ENCODE peak calls at places on chromosomes 4 and X, in nine cellular contexts. I, Y, V, E, G, Z, A, R and T are unnamed samples.

GRCh38 chr4:57131849-57132745 is 21.9 kb upstream of the IGFBP7 start:
- DNase-seq in I (no peak), Y (no peak), V (no peak), E (no peak), G (no peak), Z (no peak), A (peak), R (peak), T (no peak)

GRCh38 chr4:13523105-13523477 is 21.2 kb downstream of the NKX3-2 start:
- DNase-seq in I (no peak), Y (no peak), V (no peak), E (no peak), G (no peak), Z (no peak), A (no peak), R (no peak), T (no peak)

GRCh38 chrX:8987672-8988250 is 46.2 kb downstream of the FAM9B start:
- DNase-seq in I (no peak), Y (no peak), V (no peak), E (no peak), G (no peak), Z (no peak), A (no peak), R (peak), T (peak)

GRCh38 chrX:123771449-123772064 is 38.7 kb upstream of the THOC2 start:
- DNase-seq in I (no peak), Y (no peak), V (no peak), E (no peak), G (no peak), Z (no peak), A (no peak), R (no peak), T (no peak)

GRCh38 chrX:24506082-24506481 is 41.0 kb downstream of the PDK3 start:
- DNase-seq in I (no peak), Y (no peak), V (peak), E (no peak), G (peak), Z (no peak), A (no peak), R (peak), T (peak)

GRCh38 chrX:1205681-1206611 is 6.5 kb downstream of the CRLF2 start:
- DNase-seq in I (peak), Y (peak), V (peak), E (no peak), G (peak), Z (no peak), A (no peak), R (peak), T (peak)

GRCh38 chr4:84691800-84692199 is 108.9 kb downstream of the CDS1 start:
- DNase-seq in I (no peak), Y (no peak), V (no peak), E (no peak), G (no peak), Z (no peak), A (no peak), R (no peak), T (no peak)

GRCh38 chrX:44970709-44971108 is 97.7 kb downstream of the KDM6A start:
- DNase-seq in I (no peak), Y (no peak), V (no peak), E (no peak), G (no peak), Z (no peak), A (no peak), R (no peak), T (no peak)

GRCh38 chr4:106584590-106584989 is 216.0 kb upstream of the GIMD1 start:
- DNase-seq in I (no peak), Y (no peak), V (peak), E (no peak), G (no peak), Z (no peak), A (no peak), R (no peak), T (no peak)

GRCh38 chr4:39022241-39022640 is 10.0 kb downstream of the TMEM156 start:
- DNase-seq in I (no peak), Y (no peak), V (no peak), E (no peak), G (no peak), Z (no peak), A (no peak), R (no peak), T (no peak)

GRCh38 chrX:103170216-103170615 is 44.7 kb upstream of the BEX4 start:
- DNase-seq in I (no peak), Y (no peak), V (peak), E (no peak), G (no peak), Z (no peak), A (no peak), R (no peak), T (no peak)

GRCh38 chr4:143241892-143242291 is 57.2 kb downstream of the USP38 start:
- DNase-seq in I (no peak), Y (no peak), V (peak), E (no peak), G (no peak), Z (no peak), A (no peak), R (peak), T (peak)

GRCh38 chr4:6893449-6894085 is 16.1 kb upstream of the TBC1D14 start:
- DNase-seq in I (peak), Y (no peak), V (peak), E (no peak), G (no peak), Z (no peak), A (no peak), R (peak), T (no peak)

GRCh38 chrX:24426340-24426913 is 38.7 kb upstream of the PDK3 start:
- DNase-seq in I (no peak), Y (no peak), V (peak), E (no peak), G (peak), Z (no peak), A (no peak), R (no peak), T (peak)

GRCh38 chr4:120616-121015 is 3.7 kb upstream of the ZNF718 start:
- DNase-seq in I (no peak), Y (no peak), V (no peak), E (no peak), G (no peak), Z (no peak), A (no peak), R (peak), T (no peak)

GRCh38 chrX:40570346-40571093 is 10.2 kb upstream of the ATP6AP2 start:
- DNase-seq in I (no peak), Y (no peak), V (no peak), E (no peak), G (peak), Z (no peak), A (no peak), R (no peak), T (peak)

GRCh38 chrX:51860679-51861078 is 32.7 kb upstream of the MAGED1 start:
- DNase-seq in I (no peak), Y (no peak), V (peak), E (no peak), G (peak), Z (no peak), A (peak), R (peak), T (peak)

GRCh38 chrX:94600077-94600476 is 926.1 kb downstream of the FAM133A start:
- DNase-seq in I (no peak), Y (no peak), V (no peak), E (no peak), G (no peak), Z (no peak), A (no peak), R (no peak), T (no peak)

GRCh38 chr4:168796362-168797106 is 213.5 kb downstream of the CBR4 start:
- DNase-seq in I (no peak), Y (no peak), V (peak), E (no peak), G (no peak), Z (no peak), A (no peak), R (peak), T (no peak)

GRCh38 chr4:38650133-38650532 is 13.9 kb upstream of the KLF3 start:
- DNase-seq in I (no peak), Y (no peak), V (no peak), E (no peak), G (no peak), Z (no peak), A (no peak), R (no peak), T (no peak)

GRCh38 chrX:86981326-86981890 is 536.2 kb upstream of the KLHL4 start:
- DNase-seq in I (no peak), Y (peak), V (no peak), E (no peak), G (no peak), Z (no peak), A (no peak), R (no peak), T (no peak)

GRCh38 chr4:52552778-52553177 is 106.3 kb downstream of the USP46 start:
- DNase-seq in I (no peak), Y (no peak), V (no peak), E (no peak), G (no peak), Z (no peak), A (no peak), R (peak), T (no peak)

GRCh38 chrX:38142598-38142997 is 78.1 kb downstream of the SRPX start:
- DNase-seq in I (peak), Y (no peak), V (peak), E (no peak), G (no peak), Z (no peak), A (no peak), R (no peak), T (no peak)

GRCh38 chr4:2745981-2746806 is 9.9 kb downstream of the TNIP2 start:
- DNase-seq in I (no peak), Y (no peak), V (no peak), E (peak), G (peak), Z (peak), A (no peak), R (peak), T (peak)

GRCh38 chr4:166941629-166942028 is 292.7 kb downstream of the SPOCK3 start:
- DNase-seq in I (no peak), Y (no peak), V (peak), E (no peak), G (no peak), Z (no peak), A (no peak), R (no peak), T (peak)

GRCh38 chr4:80751200-80751599 is 279.3 kb upstream of the BMP3 start:
- DNase-seq in I (no peak), Y (no peak), V (no peak), E (no peak), G (no peak), Z (no peak), A (no peak), R (no peak), T (no peak)

GRCh38 chr4:37976991-37977470 is 16.8 kb downstream of the PTTG2 start:
- DNase-seq in I (peak), Y (no peak), V (peak), E (peak), G (peak), Z (peak), A (peak), R (peak), T (peak)

GRCh38 chrX:41723305-41723704 is 676 bp upstream of the GPR82 start:
- DNase-seq in I (peak), Y (no peak), V (peak), E (no peak), G (no peak), Z (no peak), A (no peak), R (no peak), T (no peak)

GRCh38 chr4:99574530-99575314 is at the start of gene MTTP:
- DNase-seq in I (no peak), Y (no peak), V (no peak), E (no peak), G (peak), Z (no peak), A (no peak), R (peak), T (peak)

GRCh38 chr4:90537491-90537890 is 410.3 kb downstream of the CCSER1 start:
- DNase-seq in I (no peak), Y (no peak), V (no peak), E (no peak), G (no peak), Z (no peak), A (no peak), R (no peak), T (no peak)

GRCh38 chr4:76305033-76305687 is 1.4 kb upstream of the STBD1 start:
- DNase-seq in I (no peak), Y (no peak), V (no peak), E (no peak), G (no peak), Z (no peak), A (no peak), R (no peak), T (peak)

GRCh38 chrX:39614680-39614998 is 483.1 kb downstream of the BCOR start:
- DNase-seq in I (no peak), Y (no peak), V (no peak), E (no peak), G (peak), Z (no peak), A (no peak), R (no peak), T (no peak)

GRCh38 chr4:34720563-34720962 is 1523.8 kb downstream of the ARAP2 start:
- DNase-seq in I (peak), Y (no peak), V (peak), E (no peak), G (peak), Z (no peak), A (peak), R (peak), T (peak)

GRCh38 chr4:105369988-105370387 is 103.9 kb downstream of the PPA2 start:
- DNase-seq in I (no peak), Y (no peak), V (no peak), E (no peak), G (no peak), Z (no peak), A (no peak), R (no peak), T (no peak)

GRCh38 chr4:120659626-120660170 is 262.8 kb downstream of the PRDM5 start:
- DNase-seq in I (no peak), Y (no peak), V (peak), E (no peak), G (no peak), Z (no peak), A (peak), R (no peak), T (no peak)

GRCh38 chr4:148061795-148062194 is 329.9 kb downstream of the ARHGAP10 start:
- DNase-seq in I (no peak), Y (no peak), V (no peak), E (no peak), G (no peak), Z (no peak), A (peak), R (no peak), T (no peak)

GRCh38 chr4:17027495-17027894 is 129.1 kb upstream of the LDB2 start:
- DNase-seq in I (peak), Y (no peak), V (peak), E (no peak), G (no peak), Z (no peak), A (no peak), R (no peak), T (no peak)

GRCh38 chrX:11944486-11944885 is 186.4 kb downstream of the MSL3 start:
- DNase-seq in I (peak), Y (peak), V (peak), E (no peak), G (peak), Z (no peak), A (no peak), R (peak), T (peak)

GRCh38 chrX:1323315-1323714 is 13.3 kb upstream of the IL3RA start:
- DNase-seq in I (no peak), Y (peak), V (no peak), E (no peak), G (peak), Z (peak), A (peak), R (peak), T (peak)

GRCh38 chr4:6379787-6380745 is 92.3 kb downstream of the PPP2R2C start:
- DNase-seq in I (no peak), Y (no peak), V (no peak), E (no peak), G (no peak), Z (no peak), A (no peak), R (no peak), T (no peak)